ENCODE peak calls at places on chromosomes 5 and 9, in six cellular contexts. L, D, W, C, Q and F are unnamed samples. For H3K4me1, the result is how much of the 10 kb centered on the place peaks cover.

GRCh38 chr9:130682490-130683121 is 11.0 kb upstream of the EXOSC2 start:
- DNase-seq in Q (peak), C (peak), D (peak), W (peak), L (peak), F (peak)

GRCh38 chr5:113249216-113249615 is 185.6 kb downstream of the TSSK1B start:
- DNase-seq in C (no peak), L (no peak), W (no peak), D (no peak), Q (no peak), F (no peak)

GRCh38 chr9:115395511-115396021 is 277.6 kb upstream of the TNC start:
- DNase-seq in W (no peak), Q (no peak), L (no peak), C (peak), D (no peak), F (no peak)

GRCh38 chr9:127796225-127796813 is 6.4 kb upstream of the FPGS start:
- DNase-seq in L (peak), W (peak), D (no peak), Q (no peak), C (no peak), F (peak)

GRCh38 chr9:91374939-91375338 is 13.2 kb upstream of the AUH start:
- DNase-seq in D (no peak), W (no peak), C (no peak), L (no peak), Q (no peak), F (no peak)

GRCh38 chr9:130323051-130323757 is 57.6 kb downstream of the HMCN2 start:
- DNase-seq in Q (no peak), L (no peak), W (no peak), D (no peak), C (peak), F (no peak)

GRCh38 chr5:75412111-75412990 is 75.3 kb downstream of the HMGCR start:
- DNase-seq in Q (no peak), D (no peak), C (peak), W (no peak), L (no peak), F (no peak)

GRCh38 chr5:117110548-117110947 is 535.9 kb upstream of the SEMA6A start:
- DNase-seq in D (no peak), Q (no peak), C (no peak), L (no peak), W (no peak), F (no peak)

GRCh38 chr5:27810458-27810857 is 772.1 kb upstream of the CDH9 start:
- DNase-seq in Q (no peak), L (no peak), W (no peak), D (no peak), C (no peak), F (no peak)

GRCh38 chr9:135907006-135907434 is 326 bp downstream of the CAMSAP1 start:
- DNase-seq in D (no peak), C (no peak), W (no peak), Q (peak), L (no peak), F (peak)

DNA sequence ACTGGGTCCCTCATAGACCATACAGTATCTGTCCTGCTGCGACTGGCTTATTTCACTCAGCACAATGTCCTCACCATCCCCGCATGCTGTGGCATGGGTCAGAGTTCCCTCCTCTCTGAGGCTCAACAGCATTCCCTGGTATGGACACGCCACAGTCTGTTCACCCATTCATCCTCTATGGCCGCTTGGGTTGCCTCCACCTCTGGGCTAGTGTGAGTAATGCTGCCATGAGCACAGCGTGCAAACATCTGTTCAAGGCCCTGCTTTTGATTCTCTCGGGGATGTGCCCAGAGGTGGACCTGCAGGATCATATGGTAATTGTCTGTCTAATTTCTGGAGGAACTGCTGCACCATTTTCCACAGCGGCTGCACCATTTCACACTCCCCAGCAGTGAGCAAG is 5.5 kb upstream of the FBP2 start:
- DNase-seq in Q (no peak), D (no peak), L (no peak), W (no peak), C (no peak), F (no peak)
- H3K4me1 ChIP-seq in Q (under half), D (under half), L (under half), W (half or more), C (under half), F (under half)

GRCh38 chr5:136295914-136296313 is 69.4 kb downstream of the TRPC7 start:
- DNase-seq in L (no peak), C (no peak), Q (no peak), D (no peak), W (no peak), F (no peak)
- H3K4me3 ChIP-seq in L (no peak), C (no peak), Q (no peak), D (no peak), W (no peak), F (no peak)

GRCh38 chr9:133377721-133378216 is 1.6 kb downstream of the STKLD1 start:
- DNase-seq in Q (no peak), W (no peak), C (no peak), L (no peak), D (no peak), F (no peak)

GRCh38 chr9:133374612-133375115 is 1.2 kb downstream of the SURF4 start:
- DNase-seq in L (no peak), C (no peak), D (no peak), W (no peak), Q (no peak), F (no peak)

GRCh38 chr9:133372144-133372543 is 3.7 kb downstream of the SURF4 start:
- DNase-seq in D (peak), W (no peak), C (no peak), L (no peak), Q (no peak), F (no peak)

GRCh38 chr9:133375724-133376654 is at the start of the genes STKLD1 and SURF4:
- DNase-seq in Q (peak), C (peak), L (peak), W (peak), D (peak), F (peak)

DNA sequence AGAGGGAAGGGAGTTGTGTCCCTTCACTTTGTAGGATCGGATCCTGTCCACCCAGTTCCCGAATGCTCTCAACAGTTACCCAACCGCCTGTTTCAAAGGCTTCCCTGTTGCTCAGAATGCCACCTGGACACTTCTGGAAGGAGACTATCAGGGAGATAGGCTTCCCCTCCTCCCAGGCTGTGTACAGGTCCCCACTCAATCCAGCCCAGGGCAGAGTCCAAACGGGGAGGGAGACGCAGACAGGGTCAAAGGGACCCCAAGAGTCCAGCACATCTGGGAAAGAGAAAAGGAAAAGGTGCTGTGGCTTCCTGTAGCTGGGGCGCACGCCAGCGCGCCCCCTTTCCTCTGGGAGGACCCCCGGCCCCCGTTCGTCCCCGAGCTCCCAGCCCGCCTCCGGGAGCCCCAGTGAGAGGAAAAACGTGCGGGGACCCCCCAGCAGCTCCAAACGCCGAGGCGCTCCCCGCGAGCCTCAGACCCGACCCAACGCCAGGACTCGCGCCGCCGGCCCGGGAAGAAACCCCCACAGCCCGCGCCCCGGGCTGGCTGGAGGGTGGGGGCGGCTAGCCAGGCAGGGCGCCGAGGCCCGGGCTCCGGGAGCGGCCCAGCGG is 640 bp downstream of the SURF4 start:
- DNase-seq in W (peak), D (no peak), C (peak), Q (peak), L (peak), F (no peak)
- H3K4me1 ChIP-seq in W (under half), D (half or more), C (under half), Q (under half), L (half or more), F (under half)

GRCh38 chr5:79695501-79695900 is 5.9 kb downstream of the CMYA5 start:
- DNase-seq in Q (no peak), D (no peak), L (no peak), C (no peak), W (no peak), F (no peak)
- H3K4me3 ChIP-seq in Q (no peak), D (no peak), L (no peak), C (no peak), W (no peak), F (no peak)

GRCh38 chr5:9564752-9565151 is 18.9 kb upstream of the SEMA5A start:
- DNase-seq in L (no peak), C (no peak), Q (no peak), W (no peak), D (no peak), F (no peak)

GRCh38 chr5:9557696-9558095 is 11.8 kb upstream of the SEMA5A start:
- DNase-seq in D (no peak), W (no peak), L (no peak), C (no peak), Q (no peak), F (no peak)

GRCh38 chr5:9558319-9558965 is 12.6 kb upstream of the SEMA5A start:
- DNase-seq in L (no peak), Q (no peak), W (no peak), C (no peak), D (no peak), F (no peak)

GRCh38 chr5:9559965-9560364 is 14.1 kb upstream of the SEMA5A start:
- DNase-seq in L (no peak), D (no peak), C (no peak), W (no peak), Q (no peak), F (no peak)

DNA sequence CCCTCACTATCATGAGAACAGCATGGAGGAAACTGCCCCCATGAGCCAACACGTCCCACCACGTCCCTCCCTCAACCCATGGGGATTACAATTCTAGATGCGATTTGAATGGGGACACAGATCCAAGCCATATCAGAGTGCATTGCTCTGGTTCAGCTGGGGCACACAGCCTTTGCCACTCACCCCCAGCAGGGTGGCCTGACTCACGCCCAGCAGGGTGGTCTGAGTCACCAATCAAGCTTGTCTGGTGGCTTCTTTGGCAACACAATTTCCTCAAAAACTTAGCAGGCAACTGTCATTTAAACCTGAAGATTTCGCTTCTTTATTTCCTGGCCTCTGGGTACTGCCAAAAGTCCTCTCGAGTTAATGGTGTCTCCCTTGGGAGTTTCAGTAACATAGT is 16.2 kb upstream of the SEMA5A start:
- DNase-seq in D (no peak), L (no peak), Q (no peak), W (no peak), C (no peak), F (no peak)
- H3K4me1 ChIP-seq in D (under half), L (under half), Q (under half), W (under half), C (under half), F (under half)

DNA sequence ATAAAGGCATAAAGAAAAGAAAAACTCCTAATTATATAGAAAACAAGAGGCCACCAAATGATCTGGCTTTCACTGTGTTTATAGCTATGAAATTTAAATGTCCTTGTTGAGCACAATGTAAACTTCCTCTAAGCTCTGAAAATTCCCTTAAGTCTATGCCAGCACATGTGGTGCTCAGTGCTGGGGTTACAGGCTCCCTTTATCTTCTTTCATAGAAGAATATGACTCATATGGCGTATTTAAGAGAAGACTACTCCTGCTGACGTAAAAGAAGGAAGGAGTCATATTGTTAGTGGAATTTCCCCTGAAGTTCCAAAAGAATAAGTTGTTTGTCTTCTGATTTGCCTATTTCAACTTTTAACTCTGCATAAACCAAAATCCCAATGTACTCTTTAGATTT is 30.4 kb downstream of the RNF145 start:
- DNase-seq in Q (no peak), D (no peak), L (no peak), C (peak), W (no peak), F (peak)
- H3K4me3 ChIP-seq in Q (no peak), D (no peak), L (no peak), C (no peak), W (no peak), F (no peak)

GRCh38 chr5:110884005-110884404 is 145.2 kb downstream of the SLC25A46 start:
- DNase-seq in D (no peak), L (no peak), W (no peak), Q (no peak), C (no peak), F (no peak)
- H3K4me1 ChIP-seq in D (under half), L (under half), W (under half), Q (under half), C (under half), F (under half)